ENCODE peak calls at places on chromosomes 7 and 10, in six cellular contexts. S, H, B, X, N and W are unnamed samples.

GRCh38 chr7:113100091-113100723 is 13.6 kb upstream of the GPR85 start:
- DNase-seq in S (no peak), H (no peak), B (no peak), X (no peak), N (no peak), W (no peak)

GRCh38 chr10:131854579-131855335 is 46.1 kb upstream of the PPP2R2D start:
- DNase-seq in S (peak; percentile 69), H (no peak), B (no peak), X (no peak), N (no peak), W (no peak)

GRCh38 chr7:22109761-22110160 is 164.1 kb upstream of the CDCA7L start:
- DNase-seq in S (no peak), H (peak; percentile 57), B (no peak), X (peak; percentile 57), N (no peak), W (peak; percentile 52)

GRCh38 chr7:80415522-80415921 is 96.3 kb downstream of the GNAT3 start:
- DNase-seq in S (no peak), H (no peak), B (no peak), X (no peak), N (no peak), W (no peak)

GRCh38 chr7:467393-467828 is 52.2 kb downstream of the PDGFA start:
- DNase-seq in S (peak; percentile 11), H (no peak), B (no peak), X (no peak), N (no peak), W (no peak)

GRCh38 chr10:17981766-17982380 is 30.2 kb downstream of the SLC39A12 start:
- DNase-seq in S (no peak), H (no peak), B (no peak), X (no peak), N (no peak), W (no peak)

GRCh38 chr7:129298268-129298893 is 73.6 kb downstream of the AHCYL2 start:
- DNase-seq in S (no peak), H (peak; percentile 57), B (peak; percentile 44), X (peak; percentile 16), N (peak; percentile 46), W (peak; percentile 79)

GRCh38 chr10:103082683-103083082 is 110.4 kb downstream of the NT5C2 start:
- DNase-seq in S (no peak), H (no peak), B (no peak), X (no peak), N (no peak), W (no peak)

GRCh38 chr10:60798031-60798430 is 19.8 kb downstream of the CDK1 start:
- DNase-seq in S (no peak), H (no peak), B (no peak), X (no peak), N (no peak), W (no peak)

GRCh38 chr10:124300224-124300623 is 118.5 kb downstream of the OAT start:
- DNase-seq in S (peak; percentile 50), H (no peak), B (no peak), X (no peak), N (no peak), W (no peak)

GRCh38 chr10:34094961-34095360 is 720.1 kb downstream of the PARD3 start:
- DNase-seq in S (no peak), H (no peak), B (no peak), X (no peak), N (no peak), W (no peak)

GRCh38 chr10:78361031-78361430 is 327.4 kb downstream of the RPS24 start:
- DNase-seq in S (peak; percentile 66), H (no peak), B (no peak), X (no peak), N (peak; percentile 7), W (no peak)

GRCh38 chr10:6296456-6297214 is 93.9 kb downstream of the PFKFB3 start:
- DNase-seq in S (no peak), H (no peak), B (no peak), X (no peak), N (peak; percentile 44), W (peak; percentile 46)

GRCh38 chr10:4595920-4596319 is 230.1 kb upstream of the AKR1E2 start:
- DNase-seq in S (no peak), H (no peak), B (no peak), X (no peak), N (no peak), W (no peak)

GRCh38 chr10:117168135-117168674 is 29.1 kb upstream of the KCNK18 start:
- DNase-seq in S (peak; percentile 89), H (peak; percentile 43), B (peak; percentile 60), X (peak; percentile 28), N (peak; percentile 84), W (peak; percentile 51)

GRCh38 chr7:85172530-85172941 is 14.3 kb downstream of the SEMA3D start:
- DNase-seq in S (peak; percentile 40), H (no peak), B (no peak), X (peak; percentile 12), N (no peak), W (no peak)

GRCh38 chr7:70143089-70144044 is 545.1 kb downstream of the AUTS2 start:
- DNase-seq in S (no peak), H (no peak), B (peak; percentile 64), X (no peak), N (no peak), W (no peak)

GRCh38 chr7:66741706-66742053 is 1.1 kb downstream of the RABGEF1 start:
- DNase-seq in S (no peak), H (no peak), B (peak; percentile 30), X (no peak), N (no peak), W (no peak)

GRCh38 chr7:150969483-150969874 is 8.6 kb downstream of the KCNH2 start:
- DNase-seq in S (no peak), H (no peak), B (no peak), X (no peak), N (no peak), W (no peak)

GRCh38 chr7:132738254-132738653 is 162.0 kb upstream of the PLXNA4 start:
- DNase-seq in S (no peak), H (no peak), B (no peak), X (no peak), N (no peak), W (no peak)

GRCh38 chr7:96521068-96521629 is 188.5 kb downstream of the SEM1 start:
- DNase-seq in S (no peak), H (no peak), B (no peak), X (no peak), N (no peak), W (no peak)

GRCh38 chr10:120041807-120042545 is 149.4 kb downstream of the SEC23IP start:
- DNase-seq in S (no peak), H (no peak), B (no peak), X (no peak), N (no peak), W (no peak)

GRCh38 chr7:129258649-129259389 is 34.0 kb downstream of the AHCYL2 start:
- DNase-seq in S (no peak), H (no peak), B (no peak), X (no peak), N (no peak), W (no peak)

GRCh38 chr10:546971-547590 is 142.4 kb downstream of the DIP2C start:
- DNase-seq in S (peak; percentile 54), H (no peak), B (no peak), X (no peak), N (no peak), W (peak; percentile 51)

GRCh38 chr7:3461923-3462322 is 160.9 kb downstream of the SDK1 start:
- DNase-seq in S (no peak), H (no peak), B (no peak), X (no peak), N (peak; percentile 77), W (no peak)

GRCh38 chr7:87506243-87507180 is 31.0 kb upstream of the ABCB4 start:
- DNase-seq in S (no peak), H (peak; percentile 40), B (no peak), X (no peak), N (no peak), W (peak; percentile 42)

GRCh38 chr10:132640326-132641125 is 102.9 kb downstream of the INPP5A start:
- DNase-seq in S (peak; percentile 45), H (no peak), B (no peak), X (no peak), N (no peak), W (no peak)

GRCh38 chr7:128084896-128085608 is 53.8 kb upstream of the LRRC4 start:
- DNase-seq in S (no peak), H (no peak), B (no peak), X (no peak), N (no peak), W (no peak)

GRCh38 chr10:77780180-77780579 is 142.6 kb upstream of the KCNMA1 start:
- DNase-seq in S (no peak), H (no peak), B (no peak), X (no peak), N (no peak), W (no peak)

GRCh38 chr10:23892296-23892695 is 316.6 kb upstream of the KIAA1217 start:
- DNase-seq in S (no peak), H (no peak), B (no peak), X (no peak), N (no peak), W (no peak)

GRCh38 chr10:47406870-47407648 is 23.0 kb upstream of the ZNF488 start:
- DNase-seq in S (no peak), H (no peak), B (no peak), X (no peak), N (no peak), W (no peak)

GRCh38 chr10:129332476-129332875 is 134.6 kb upstream of the MGMT start:
- DNase-seq in S (no peak), H (peak; percentile 3), B (no peak), X (no peak), N (peak; percentile 26), W (peak; percentile 61)

GRCh38 chr10:85284778-85285397 is 956.5 kb downstream of the CCSER2 start:
- DNase-seq in S (no peak), H (no peak), B (no peak), X (no peak), N (no peak), W (no peak)